ENCODE peak calls at places on chromosome 22, in eight cellular contexts. P is DMS153; L is ovary; Q is stimulated activated CD4-positive, alpha-beta T cell treated with anti-CD3 and anti-CD28 coated beads, Interleukin-1b, Interleukin-23, amount 100 ng/mL, for 24 hours; B is NCI-H1092; C is IMR-90; J is stimulated activated naive CD4-positive, alpha-beta T cell; Z is activated T-helper 1 cell treated with anti-CD3 and anti-CD28 coated beads, Interleukin-12 subunit alpha, Interleukin-12 subunit beta, Interleukin-2, Interleukin-4 antibody, amounts not matched to agents 30 ng/mL and 10 ng/mL and 1 ng/mL, durations not matched to agents 14 hours and 24 hours and 36 hours. T is an unnamed sample.

GRCh38 chr22:41822289-41823057 is 10.4 kb upstream of the SREBF2 start:
- DNase-seq in C (peak; percentile 82), Z (peak; percentile 23), Q (no peak), L (no peak), P (peak; percentile 34), B (peak; percentile 37), J (peak; percentile 10), T (peak; percentile 73)

GRCh38 chr22:36773935-36774334 is 2.0 kb downstream of the IFT27 start:
- DNase-seq in B (peak; percentile 3), Z (no peak), C (peak; percentile 49), Q (no peak), J (no peak), P (no peak), L (no peak), T (no peak)

GRCh38 chr22:22535662-22536061 is 15.6 kb upstream of the ZNF280A start:
- DNase-seq in L (no peak), P (no peak), B (no peak), Z (no peak), C (no peak), J (no peak), Q (no peak), T (no peak)

GRCh38 chr22:30435674-30436126 is 10.1 kb downstream of the MTFP1 start:
- DNase-seq in B (no peak), J (peak; percentile 85), C (no peak), Z (peak; percentile 56), P (no peak), L (no peak), Q (peak; percentile 33), T (peak; percentile 81)

GRCh38 chr22:46057762-46058420 is 80.9 kb upstream of the WNT7B start:
- DNase-seq in Q (no peak), Z (peak; percentile 44), L (peak; percentile 48), B (no peak), P (peak; percentile 85), J (peak; percentile 8), C (no peak), T (peak; percentile 54)

GRCh38 chr22:18058770-18059169 is 19.0 kb upstream of the PEX26 start:
- DNase-seq in Q (no peak), L (no peak), J (no peak), B (no peak), Z (no peak), C (no peak), P (no peak), T (no peak)

GRCh38 chr22:38504731-38505594 is 1.1 kb downstream of the DDX17 start:
- DNase-seq in C (peak; percentile 48), P (peak; percentile 12), J (peak; percentile 40), L (peak; percentile 51), Q (peak; percentile 29), Z (peak; percentile 38), B (no peak), T (peak; percentile 34)

GRCh38 chr22:30930228-30930627 is 38.3 kb downstream of the MORC2 start:
- DNase-seq in B (no peak), P (no peak), J (no peak), C (no peak), Z (no peak), Q (no peak), L (no peak), T (no peak)

GRCh38 chr22:17792289-17792688 is 18.0 kb upstream of the BID start:
- DNase-seq in B (no peak), C (no peak), J (no peak), Q (no peak), P (no peak), Z (no peak), L (no peak), T (no peak)